ENCODE peak calls at places on chromosomes 11 and 22, in nine cellular contexts. One of them, this sample, is unnamed.

GRCh38 chr11:71368966-71369365 is 79.2 kb downstream of the DHCR7 start:
- DNase-seq in NCI-H1048: no peak
- DNase-seq in stimulated activated CD4-positive, alpha-beta T cell treated with anti-CD3 and anti-CD28 coated beads, Interleukin-4, amount 100 ng/mL, for 4 hours: no peak
- DNase-seq in CD4-positive, alpha-beta T cell: no peak
- DNase-seq in naive thymus-derived CD8-positive, alpha-beta T cell: no peak
- DNase-seq in activated CD4-positive, alpha-beta T cell treated with anti-CD3 and anti-CD28 coated beads, Interleukin-2, amount 50 U/mL, for 1 hour: no peak
- DNase-seq in NCI-H510A treated with DMSO at 0.1 percent for 48 hours: no peak
- DNase-seq in activated CD8-positive, alpha-beta memory T cell treated with anti-CD3 and anti-CD28 coated beads, Interleukin-2, amount 50 U/mL, for 48 hours: no peak
- DNase-seq in GM20000: no peak
- DNase-seq in this sample: no peak

GRCh38 chr11:2129323-2129698 is 9.9 kb downstream of the IGF2 start:
- DNase-seq in naive thymus-derived CD8-positive, alpha-beta T cell: no peak
- DNase-seq in stimulated activated CD4-positive, alpha-beta T cell treated with anti-CD3 and anti-CD28 coated beads, Interleukin-4, amount 100 ng/mL, for 4 hours: no peak
- DNase-seq in GM20000: no peak
- DNase-seq in NCI-H1048: no peak
- DNase-seq in NCI-H510A treated with DMSO at 0.1 percent for 48 hours: no peak
- DNase-seq in activated CD8-positive, alpha-beta memory T cell treated with anti-CD3 and anti-CD28 coated beads, Interleukin-2, amount 50 U/mL, for 48 hours: no peak
- DNase-seq in CD4-positive, alpha-beta T cell: no peak
- DNase-seq in activated CD4-positive, alpha-beta T cell treated with anti-CD3 and anti-CD28 coated beads, Interleukin-2, amount 50 U/mL, for 1 hour: no peak
- DNase-seq in this sample: no peak

GRCh38 chr11:107293677-107294344 is 163.8 kb downstream of the CWF19L2 start:
- DNase-seq in GM20000: no peak
- DNase-seq in NCI-H1048: no peak
- DNase-seq in naive thymus-derived CD8-positive, alpha-beta T cell: no peak
- DNase-seq in CD4-positive, alpha-beta T cell: no peak
- DNase-seq in activated CD8-positive, alpha-beta memory T cell treated with anti-CD3 and anti-CD28 coated beads, Interleukin-2, amount 50 U/mL, for 48 hours: no peak
- DNase-seq in NCI-H510A treated with DMSO at 0.1 percent for 48 hours: peak; percentile 56
- DNase-seq in activated CD4-positive, alpha-beta T cell treated with anti-CD3 and anti-CD28 coated beads, Interleukin-2, amount 50 U/mL, for 1 hour: no peak
- DNase-seq in stimulated activated CD4-positive, alpha-beta T cell treated with anti-CD3 and anti-CD28 coated beads, Interleukin-4, amount 100 ng/mL, for 4 hours: no peak
- DNase-seq in this sample: no peak

GRCh38 chr22:44669725-44670027 is 32.3 kb upstream of the PRR5 start:
- DNase-seq in NCI-H1048: no peak
- DNase-seq in stimulated activated CD4-positive, alpha-beta T cell treated with anti-CD3 and anti-CD28 coated beads, Interleukin-4, amount 100 ng/mL, for 4 hours: no peak
- DNase-seq in CD4-positive, alpha-beta T cell: no peak
- DNase-seq in activated CD8-positive, alpha-beta memory T cell treated with anti-CD3 and anti-CD28 coated beads, Interleukin-2, amount 50 U/mL, for 48 hours: no peak
- DNase-seq in NCI-H510A treated with DMSO at 0.1 percent for 48 hours: peak; percentile 4
- DNase-seq in GM20000: no peak
- DNase-seq in activated CD4-positive, alpha-beta T cell treated with anti-CD3 and anti-CD28 coated beads, Interleukin-2, amount 50 U/mL, for 1 hour: no peak
- DNase-seq in naive thymus-derived CD8-positive, alpha-beta T cell: no peak
- DNase-seq in this sample: no peak

GRCh38 chr22:47486569-47487312 is 724.3 kb downstream of the TBC1D22A start:
- DNase-seq in CD4-positive, alpha-beta T cell: no peak
- DNase-seq in naive thymus-derived CD8-positive, alpha-beta T cell: no peak
- DNase-seq in GM20000: no peak
- DNase-seq in stimulated activated CD4-positive, alpha-beta T cell treated with anti-CD3 and anti-CD28 coated beads, Interleukin-4, amount 100 ng/mL, for 4 hours: no peak
- DNase-seq in NCI-H1048: no peak
- DNase-seq in activated CD8-positive, alpha-beta memory T cell treated with anti-CD3 and anti-CD28 coated beads, Interleukin-2, amount 50 U/mL, for 48 hours: no peak
- DNase-seq in activated CD4-positive, alpha-beta T cell treated with anti-CD3 and anti-CD28 coated beads, Interleukin-2, amount 50 U/mL, for 1 hour: no peak
- DNase-seq in NCI-H510A treated with DMSO at 0.1 percent for 48 hours: no peak
- DNase-seq in this sample: no peak

GRCh38 chr11:3109921-3110706 is 52.9 kb upstream of the CARS1 start:
- DNase-seq in CD4-positive, alpha-beta T cell: no peak
- DNase-seq in activated CD8-positive, alpha-beta memory T cell treated with anti-CD3 and anti-CD28 coated beads, Interleukin-2, amount 50 U/mL, for 48 hours: peak; percentile 71
- DNase-seq in GM20000: peak; percentile 68
- DNase-seq in NCI-H510A treated with DMSO at 0.1 percent for 48 hours: no peak
- DNase-seq in activated CD4-positive, alpha-beta T cell treated with anti-CD3 and anti-CD28 coated beads, Interleukin-2, amount 50 U/mL, for 1 hour: peak; percentile 24
- DNase-seq in NCI-H1048: no peak
- DNase-seq in naive thymus-derived CD8-positive, alpha-beta T cell: peak; percentile 18
- DNase-seq in stimulated activated CD4-positive, alpha-beta T cell treated with anti-CD3 and anti-CD28 coated beads, Interleukin-4, amount 100 ng/mL, for 4 hours: peak; percentile 34
- DNase-seq in this sample: peak; percentile 14

GRCh38 chr11:70088735-70089250 is 10.7 kb downstream of the ANO1 start:
- DNase-seq in stimulated activated CD4-positive, alpha-beta T cell treated with anti-CD3 and anti-CD28 coated beads, Interleukin-4, amount 100 ng/mL, for 4 hours: no peak
- DNase-seq in naive thymus-derived CD8-positive, alpha-beta T cell: no peak
- DNase-seq in activated CD4-positive, alpha-beta T cell treated with anti-CD3 and anti-CD28 coated beads, Interleukin-2, amount 50 U/mL, for 1 hour: no peak
- DNase-seq in CD4-positive, alpha-beta T cell: no peak
- DNase-seq in activated CD8-positive, alpha-beta memory T cell treated with anti-CD3 and anti-CD28 coated beads, Interleukin-2, amount 50 U/mL, for 48 hours: no peak
- DNase-seq in NCI-H510A treated with DMSO at 0.1 percent for 48 hours: no peak
- DNase-seq in NCI-H1048: no peak
- DNase-seq in GM20000: no peak
- DNase-seq in this sample: no peak

GRCh38 chr22:46072981-46073682 is 77.2 kb upstream of the PPARA start:
- DNase-seq in activated CD4-positive, alpha-beta T cell treated with anti-CD3 and anti-CD28 coated beads, Interleukin-2, amount 50 U/mL, for 1 hour: no peak
- DNase-seq in NCI-H1048: no peak
- DNase-seq in naive thymus-derived CD8-positive, alpha-beta T cell: no peak
- DNase-seq in stimulated activated CD4-positive, alpha-beta T cell treated with anti-CD3 and anti-CD28 coated beads, Interleukin-4, amount 100 ng/mL, for 4 hours: no peak
- DNase-seq in CD4-positive, alpha-beta T cell: no peak
- DNase-seq in activated CD8-positive, alpha-beta memory T cell treated with anti-CD3 and anti-CD28 coated beads, Interleukin-2, amount 50 U/mL, for 48 hours: no peak
- DNase-seq in NCI-H510A treated with DMSO at 0.1 percent for 48 hours: no peak
- DNase-seq in GM20000: no peak
- DNase-seq in this sample: no peak

GRCh38 chr11:123924027-123924426 is 15.4 kb upstream of the OR4D5 start:
- DNase-seq in NCI-H1048: no peak
- DNase-seq in activated CD4-positive, alpha-beta T cell treated with anti-CD3 and anti-CD28 coated beads, Interleukin-2, amount 50 U/mL, for 1 hour: no peak
- DNase-seq in naive thymus-derived CD8-positive, alpha-beta T cell: no peak
- DNase-seq in stimulated activated CD4-positive, alpha-beta T cell treated with anti-CD3 and anti-CD28 coated beads, Interleukin-4, amount 100 ng/mL, for 4 hours: no peak
- DNase-seq in GM20000: no peak
- DNase-seq in CD4-positive, alpha-beta T cell: no peak
- DNase-seq in activated CD8-positive, alpha-beta memory T cell treated with anti-CD3 and anti-CD28 coated beads, Interleukin-2, amount 50 U/mL, for 48 hours: no peak
- DNase-seq in NCI-H510A treated with DMSO at 0.1 percent for 48 hours: no peak
- DNase-seq in this sample: no peak

GRCh38 chr22:37072673-37073072 is 21.1 kb downstream of the KCTD17 start:
- DNase-seq in NCI-H510A treated with DMSO at 0.1 percent for 48 hours: no peak
- DNase-seq in activated CD4-positive, alpha-beta T cell treated with anti-CD3 and anti-CD28 coated beads, Interleukin-2, amount 50 U/mL, for 1 hour: no peak
- DNase-seq in activated CD8-positive, alpha-beta memory T cell treated with anti-CD3 and anti-CD28 coated beads, Interleukin-2, amount 50 U/mL, for 48 hours: no peak
- DNase-seq in stimulated activated CD4-positive, alpha-beta T cell treated with anti-CD3 and anti-CD28 coated beads, Interleukin-4, amount 100 ng/mL, for 4 hours: no peak
- DNase-seq in CD4-positive, alpha-beta T cell: no peak
- DNase-seq in GM20000: no peak
- DNase-seq in NCI-H1048: no peak
- DNase-seq in naive thymus-derived CD8-positive, alpha-beta T cell: no peak
- DNase-seq in this sample: no peak

GRCh38 chr11:33723238-33723881 is 12.9 kb downstream of the CD59 start:
- DNase-seq in activated CD4-positive, alpha-beta T cell treated with anti-CD3 and anti-CD28 coated beads, Interleukin-2, amount 50 U/mL, for 1 hour: no peak
- DNase-seq in CD4-positive, alpha-beta T cell: no peak
- DNase-seq in GM20000: no peak
- DNase-seq in NCI-H510A treated with DMSO at 0.1 percent for 48 hours: no peak
- DNase-seq in NCI-H1048: no peak
- DNase-seq in activated CD8-positive, alpha-beta memory T cell treated with anti-CD3 and anti-CD28 coated beads, Interleukin-2, amount 50 U/mL, for 48 hours: no peak
- DNase-seq in stimulated activated CD4-positive, alpha-beta T cell treated with anti-CD3 and anti-CD28 coated beads, Interleukin-4, amount 100 ng/mL, for 4 hours: no peak
- DNase-seq in naive thymus-derived CD8-positive, alpha-beta T cell: no peak
- DNase-seq in this sample: no peak

GRCh38 chr11:31106963-31107576 is 262.5 kb downstream of the DCDC1 start:
- DNase-seq in stimulated activated CD4-positive, alpha-beta T cell treated with anti-CD3 and anti-CD28 coated beads, Interleukin-4, amount 100 ng/mL, for 4 hours: peak; percentile 21
- DNase-seq in NCI-H510A treated with DMSO at 0.1 percent for 48 hours: peak; percentile 8
- DNase-seq in activated CD4-positive, alpha-beta T cell treated with anti-CD3 and anti-CD28 coated beads, Interleukin-2, amount 50 U/mL, for 1 hour: peak; percentile 30
- DNase-seq in NCI-H1048: no peak
- DNase-seq in GM20000: peak; percentile 31
- DNase-seq in activated CD8-positive, alpha-beta memory T cell treated with anti-CD3 and anti-CD28 coated beads, Interleukin-2, amount 50 U/mL, for 48 hours: peak; percentile 72
- DNase-seq in naive thymus-derived CD8-positive, alpha-beta T cell: peak; percentile 6
- DNase-seq in CD4-positive, alpha-beta T cell: peak; percentile 6
- DNase-seq in this sample: peak; percentile 3

GRCh38 chr22:22397875-22398524 is 110.5 kb downstream of the ZNF280B start:
- DNase-seq in NCI-H510A treated with DMSO at 0.1 percent for 48 hours: no peak
- DNase-seq in CD4-positive, alpha-beta T cell: no peak
- DNase-seq in naive thymus-derived CD8-positive, alpha-beta T cell: no peak
- DNase-seq in activated CD8-positive, alpha-beta memory T cell treated with anti-CD3 and anti-CD28 coated beads, Interleukin-2, amount 50 U/mL, for 48 hours: no peak
- DNase-seq in stimulated activated CD4-positive, alpha-beta T cell treated with anti-CD3 and anti-CD28 coated beads, Interleukin-4, amount 100 ng/mL, for 4 hours: no peak
- DNase-seq in activated CD4-positive, alpha-beta T cell treated with anti-CD3 and anti-CD28 coated beads, Interleukin-2, amount 50 U/mL, for 1 hour: no peak
- DNase-seq in GM20000: no peak
- DNase-seq in NCI-H1048: no peak
- DNase-seq in this sample: no peak

GRCh38 chr22:40603088-40603605 is 33.4 kb downstream of the MRTFA start:
- DNase-seq in CD4-positive, alpha-beta T cell: no peak
- DNase-seq in GM20000: no peak
- DNase-seq in NCI-H1048: no peak
- DNase-seq in naive thymus-derived CD8-positive, alpha-beta T cell: no peak
- DNase-seq in stimulated activated CD4-positive, alpha-beta T cell treated with anti-CD3 and anti-CD28 coated beads, Interleukin-4, amount 100 ng/mL, for 4 hours: no peak
- DNase-seq in activated CD4-positive, alpha-beta T cell treated with anti-CD3 and anti-CD28 coated beads, Interleukin-2, amount 50 U/mL, for 1 hour: no peak
- DNase-seq in NCI-H510A treated with DMSO at 0.1 percent for 48 hours: no peak
- DNase-seq in activated CD8-positive, alpha-beta memory T cell treated with anti-CD3 and anti-CD28 coated beads, Interleukin-2, amount 50 U/mL, for 48 hours: no peak
- DNase-seq in this sample: no peak

GRCh38 chr11:36123353-36124220 is 165.6 kb downstream of the COMMD9 start:
- DNase-seq in activated CD4-positive, alpha-beta T cell treated with anti-CD3 and anti-CD28 coated beads, Interleukin-2, amount 50 U/mL, for 1 hour: no peak
- DNase-seq in stimulated activated CD4-positive, alpha-beta T cell treated with anti-CD3 and anti-CD28 coated beads, Interleukin-4, amount 100 ng/mL, for 4 hours: no peak
- DNase-seq in NCI-H510A treated with DMSO at 0.1 percent for 48 hours: no peak
- DNase-seq in naive thymus-derived CD8-positive, alpha-beta T cell: no peak
- DNase-seq in NCI-H1048: no peak
- DNase-seq in GM20000: no peak
- DNase-seq in activated CD8-positive, alpha-beta memory T cell treated with anti-CD3 and anti-CD28 coated beads, Interleukin-2, amount 50 U/mL, for 48 hours: no peak
- DNase-seq in CD4-positive, alpha-beta T cell: no peak
- DNase-seq in this sample: no peak

GRCh38 chr11:48085688-48086087 is 105.3 kb downstream of the PTPRJ start:
- DNase-seq in NCI-H1048: no peak
- DNase-seq in activated CD8-positive, alpha-beta memory T cell treated with anti-CD3 and anti-CD28 coated beads, Interleukin-2, amount 50 U/mL, for 48 hours: no peak
- DNase-seq in naive thymus-derived CD8-positive, alpha-beta T cell: no peak
- DNase-seq in GM20000: no peak
- DNase-seq in stimulated activated CD4-positive, alpha-beta T cell treated with anti-CD3 and anti-CD28 coated beads, Interleukin-4, amount 100 ng/mL, for 4 hours: no peak
- DNase-seq in CD4-positive, alpha-beta T cell: no peak
- DNase-seq in activated CD4-positive, alpha-beta T cell treated with anti-CD3 and anti-CD28 coated beads, Interleukin-2, amount 50 U/mL, for 1 hour: no peak
- DNase-seq in NCI-H510A treated with DMSO at 0.1 percent for 48 hours: no peak
- DNase-seq in this sample: no peak

GRCh38 chr11:41175304-41175972 is 284.0 kb downstream of the LRRC4C start:
- DNase-seq in stimulated activated CD4-positive, alpha-beta T cell treated with anti-CD3 and anti-CD28 coated beads, Interleukin-4, amount 100 ng/mL, for 4 hours: no peak
- DNase-seq in CD4-positive, alpha-beta T cell: no peak
- DNase-seq in NCI-H1048: no peak
- DNase-seq in activated CD4-positive, alpha-beta T cell treated with anti-CD3 and anti-CD28 coated beads, Interleukin-2, amount 50 U/mL, for 1 hour: no peak
- DNase-seq in activated CD8-positive, alpha-beta memory T cell treated with anti-CD3 and anti-CD28 coated beads, Interleukin-2, amount 50 U/mL, for 48 hours: no peak
- DNase-seq in NCI-H510A treated with DMSO at 0.1 percent for 48 hours: no peak
- DNase-seq in GM20000: no peak
- DNase-seq in naive thymus-derived CD8-positive, alpha-beta T cell: no peak
- DNase-seq in this sample: no peak

GRCh38 chr22:36466258-36466657 is 15.2 kb downstream of the TXN2 start:
- DNase-seq in activated CD4-positive, alpha-beta T cell treated with anti-CD3 and anti-CD28 coated beads, Interleukin-2, amount 50 U/mL, for 1 hour: no peak
- DNase-seq in stimulated activated CD4-positive, alpha-beta T cell treated with anti-CD3 and anti-CD28 coated beads, Interleukin-4, amount 100 ng/mL, for 4 hours: no peak
- DNase-seq in naive thymus-derived CD8-positive, alpha-beta T cell: no peak
- DNase-seq in CD4-positive, alpha-beta T cell: no peak
- DNase-seq in activated CD8-positive, alpha-beta memory T cell treated with anti-CD3 and anti-CD28 coated beads, Interleukin-2, amount 50 U/mL, for 48 hours: no peak
- DNase-seq in GM20000: no peak
- DNase-seq in NCI-H1048: no peak
- DNase-seq in NCI-H510A treated with DMSO at 0.1 percent for 48 hours: no peak
- DNase-seq in this sample: no peak

GRCh38 chr22:45212992-45213751 is 27.5 kb downstream of the KIAA0930 start:
- DNase-seq in activated CD8-positive, alpha-beta memory T cell treated with anti-CD3 and anti-CD28 coated beads, Interleukin-2, amount 50 U/mL, for 48 hours: no peak
- DNase-seq in GM20000: no peak
- DNase-seq in CD4-positive, alpha-beta T cell: no peak
- DNase-seq in stimulated activated CD4-positive, alpha-beta T cell treated with anti-CD3 and anti-CD28 coated beads, Interleukin-4, amount 100 ng/mL, for 4 hours: no peak
- DNase-seq in NCI-H510A treated with DMSO at 0.1 percent for 48 hours: no peak
- DNase-seq in naive thymus-derived CD8-positive, alpha-beta T cell: no peak
- DNase-seq in activated CD4-positive, alpha-beta T cell treated with anti-CD3 and anti-CD28 coated beads, Interleukin-2, amount 50 U/mL, for 1 hour: no peak
- DNase-seq in NCI-H1048: no peak
- DNase-seq in this sample: no peak

GRCh38 chr11:72138821-72139390 is 3.4 kb downstream of the FOLR3 start:
- DNase-seq in activated CD4-positive, alpha-beta T cell treated with anti-CD3 and anti-CD28 coated beads, Interleukin-2, amount 50 U/mL, for 1 hour: no peak
- DNase-seq in CD4-positive, alpha-beta T cell: no peak
- DNase-seq in GM20000: no peak
- DNase-seq in NCI-H510A treated with DMSO at 0.1 percent for 48 hours: no peak
- DNase-seq in stimulated activated CD4-positive, alpha-beta T cell treated with anti-CD3 and anti-CD28 coated beads, Interleukin-4, amount 100 ng/mL, for 4 hours: no peak
- DNase-seq in naive thymus-derived CD8-positive, alpha-beta T cell: no peak
- DNase-seq in NCI-H1048: no peak
- DNase-seq in activated CD8-positive, alpha-beta memory T cell treated with anti-CD3 and anti-CD28 coated beads, Interleukin-2, amount 50 U/mL, for 48 hours: no peak
- DNase-seq in this sample: no peak

GRCh38 chr22:44442186-44442465 is 55.9 kb downstream of the RTL6 start:
- DNase-seq in NCI-H1048: no peak
- DNase-seq in naive thymus-derived CD8-positive, alpha-beta T cell: no peak
- DNase-seq in activated CD4-positive, alpha-beta T cell treated with anti-CD3 and anti-CD28 coated beads, Interleukin-2, amount 50 U/mL, for 1 hour: no peak
- DNase-seq in NCI-H510A treated with DMSO at 0.1 percent for 48 hours: no peak
- DNase-seq in activated CD8-positive, alpha-beta memory T cell treated with anti-CD3 and anti-CD28 coated beads, Interleukin-2, amount 50 U/mL, for 48 hours: no peak
- DNase-seq in CD4-positive, alpha-beta T cell: no peak
- DNase-seq in GM20000: no peak
- DNase-seq in stimulated activated CD4-positive, alpha-beta T cell treated with anti-CD3 and anti-CD28 coated beads, Interleukin-4, amount 100 ng/mL, for 4 hours: no peak
- DNase-seq in this sample: no peak

GRCh38 chr11:124892750-124893454 is 4.8 kb downstream of the ROBO4 start:
- DNase-seq in NCI-H510A treated with DMSO at 0.1 percent for 48 hours: no peak
- DNase-seq in activated CD4-positive, alpha-beta T cell treated with anti-CD3 and anti-CD28 coated beads, Interleukin-2, amount 50 U/mL, for 1 hour: no peak
- DNase-seq in activated CD8-positive, alpha-beta memory T cell treated with anti-CD3 and anti-CD28 coated beads, Interleukin-2, amount 50 U/mL, for 48 hours: no peak
- DNase-seq in GM20000: no peak
- DNase-seq in NCI-H1048: no peak
- DNase-seq in CD4-positive, alpha-beta T cell: no peak
- DNase-seq in naive thymus-derived CD8-positive, alpha-beta T cell: no peak
- DNase-seq in stimulated activated CD4-positive, alpha-beta T cell treated with anti-CD3 and anti-CD28 coated beads, Interleukin-4, amount 100 ng/mL, for 4 hours: no peak
- DNase-seq in this sample: no peak

GRCh38 chr11:114057147-114057546 is 2.4 kb upstream of the ZBTB16 start:
- DNase-seq in stimulated activated CD4-positive, alpha-beta T cell treated with anti-CD3 and anti-CD28 coated beads, Interleukin-4, amount 100 ng/mL, for 4 hours: no peak
- DNase-seq in GM20000: no peak
- DNase-seq in NCI-H510A treated with DMSO at 0.1 percent for 48 hours: no peak
- DNase-seq in NCI-H1048: no peak
- DNase-seq in activated CD8-positive, alpha-beta memory T cell treated with anti-CD3 and anti-CD28 coated beads, Interleukin-2, amount 50 U/mL, for 48 hours: no peak
- DNase-seq in CD4-positive, alpha-beta T cell: no peak
- DNase-seq in naive thymus-derived CD8-positive, alpha-beta T cell: no peak
- DNase-seq in activated CD4-positive, alpha-beta T cell treated with anti-CD3 and anti-CD28 coated beads, Interleukin-2, amount 50 U/mL, for 1 hour: no peak
- DNase-seq in this sample: no peak

GRCh38 chr11:35040221-35040942 is 98.6 kb upstream of the CD44 start:
- DNase-seq in GM20000: peak; percentile 57
- DNase-seq in stimulated activated CD4-positive, alpha-beta T cell treated with anti-CD3 and anti-CD28 coated beads, Interleukin-4, amount 100 ng/mL, for 4 hours: peak; percentile 38
- DNase-seq in CD4-positive, alpha-beta T cell: peak; percentile 73
- DNase-seq in activated CD8-positive, alpha-beta memory T cell treated with anti-CD3 and anti-CD28 coated beads, Interleukin-2, amount 50 U/mL, for 48 hours: no peak
- DNase-seq in NCI-H1048: no peak
- DNase-seq in activated CD4-positive, alpha-beta T cell treated with anti-CD3 and anti-CD28 coated beads, Interleukin-2, amount 50 U/mL, for 1 hour: peak; percentile 60
- DNase-seq in naive thymus-derived CD8-positive, alpha-beta T cell: peak; percentile 34
- DNase-seq in NCI-H510A treated with DMSO at 0.1 percent for 48 hours: no peak
- DNase-seq in this sample: no peak

GRCh38 chr11:107562647-107563208 is 2.8 kb downstream of the ALKBH8 start:
- DNase-seq in naive thymus-derived CD8-positive, alpha-beta T cell: no peak
- DNase-seq in CD4-positive, alpha-beta T cell: no peak
- DNase-seq in activated CD4-positive, alpha-beta T cell treated with anti-CD3 and anti-CD28 coated beads, Interleukin-2, amount 50 U/mL, for 1 hour: no peak
- DNase-seq in NCI-H1048: no peak
- DNase-seq in GM20000: no peak
- DNase-seq in activated CD8-positive, alpha-beta memory T cell treated with anti-CD3 and anti-CD28 coated beads, Interleukin-2, amount 50 U/mL, for 48 hours: no peak
- DNase-seq in stimulated activated CD4-positive, alpha-beta T cell treated with anti-CD3 and anti-CD28 coated beads, Interleukin-4, amount 100 ng/mL, for 4 hours: no peak
- DNase-seq in NCI-H510A treated with DMSO at 0.1 percent for 48 hours: no peak
- DNase-seq in this sample: no peak

GRCh38 chr11:57638005-57638760 is 11.5 kb downstream of the YPEL4 start:
- DNase-seq in GM20000: peak; percentile 72
- DNase-seq in naive thymus-derived CD8-positive, alpha-beta T cell: no peak
- DNase-seq in NCI-H1048: peak; percentile 73
- DNase-seq in stimulated activated CD4-positive, alpha-beta T cell treated with anti-CD3 and anti-CD28 coated beads, Interleukin-4, amount 100 ng/mL, for 4 hours: no peak
- DNase-seq in activated CD8-positive, alpha-beta memory T cell treated with anti-CD3 and anti-CD28 coated beads, Interleukin-2, amount 50 U/mL, for 48 hours: peak; percentile 60
- DNase-seq in activated CD4-positive, alpha-beta T cell treated with anti-CD3 and anti-CD28 coated beads, Interleukin-2, amount 50 U/mL, for 1 hour: no peak
- DNase-seq in CD4-positive, alpha-beta T cell: no peak
- DNase-seq in NCI-H510A treated with DMSO at 0.1 percent for 48 hours: peak; percentile 77
- DNase-seq in this sample: no peak

GRCh38 chr11:32154275-32154674 is 63.4 kb downstream of the RCN1 start:
- DNase-seq in naive thymus-derived CD8-positive, alpha-beta T cell: no peak
- DNase-seq in stimulated activated CD4-positive, alpha-beta T cell treated with anti-CD3 and anti-CD28 coated beads, Interleukin-4, amount 100 ng/mL, for 4 hours: no peak
- DNase-seq in CD4-positive, alpha-beta T cell: no peak
- DNase-seq in GM20000: peak; percentile 28
- DNase-seq in NCI-H510A treated with DMSO at 0.1 percent for 48 hours: no peak
- DNase-seq in activated CD8-positive, alpha-beta memory T cell treated with anti-CD3 and anti-CD28 coated beads, Interleukin-2, amount 50 U/mL, for 48 hours: no peak
- DNase-seq in activated CD4-positive, alpha-beta T cell treated with anti-CD3 and anti-CD28 coated beads, Interleukin-2, amount 50 U/mL, for 1 hour: no peak
- DNase-seq in NCI-H1048: no peak
- DNase-seq in this sample: no peak

GRCh38 chr11:121595717-121596156 is 143.0 kb upstream of the SORL1-AS1 start:
- DNase-seq in NCI-H1048: peak; percentile 27
- DNase-seq in activated CD4-positive, alpha-beta T cell treated with anti-CD3 and anti-CD28 coated beads, Interleukin-2, amount 50 U/mL, for 1 hour: no peak
- DNase-seq in CD4-positive, alpha-beta T cell: no peak
- DNase-seq in stimulated activated CD4-positive, alpha-beta T cell treated with anti-CD3 and anti-CD28 coated beads, Interleukin-4, amount 100 ng/mL, for 4 hours: no peak
- DNase-seq in naive thymus-derived CD8-positive, alpha-beta T cell: no peak
- DNase-seq in NCI-H510A treated with DMSO at 0.1 percent for 48 hours: no peak
- DNase-seq in activated CD8-positive, alpha-beta memory T cell treated with anti-CD3 and anti-CD28 coated beads, Interleukin-2, amount 50 U/mL, for 48 hours: no peak
- DNase-seq in GM20000: no peak
- DNase-seq in this sample: no peak

GRCh38 chr11:64918056-64918455 is 1.0 kb upstream of the ATG2A start:
- DNase-seq in activated CD4-positive, alpha-beta T cell treated with anti-CD3 and anti-CD28 coated beads, Interleukin-2, amount 50 U/mL, for 1 hour: no peak
- DNase-seq in naive thymus-derived CD8-positive, alpha-beta T cell: no peak
- DNase-seq in CD4-positive, alpha-beta T cell: peak; percentile 1
- DNase-seq in GM20000: no peak
- DNase-seq in NCI-H1048: no peak
- DNase-seq in stimulated activated CD4-positive, alpha-beta T cell treated with anti-CD3 and anti-CD28 coated beads, Interleukin-4, amount 100 ng/mL, for 4 hours: no peak
- DNase-seq in activated CD8-positive, alpha-beta memory T cell treated with anti-CD3 and anti-CD28 coated beads, Interleukin-2, amount 50 U/mL, for 48 hours: no peak
- DNase-seq in NCI-H510A treated with DMSO at 0.1 percent for 48 hours: no peak
- DNase-seq in this sample: no peak

GRCh38 chr11:11916981-11917399 is 75.2 kb downstream of the USP47 start:
- DNase-seq in NCI-H510A treated with DMSO at 0.1 percent for 48 hours: no peak
- DNase-seq in stimulated activated CD4-positive, alpha-beta T cell treated with anti-CD3 and anti-CD28 coated beads, Interleukin-4, amount 100 ng/mL, for 4 hours: no peak
- DNase-seq in GM20000: no peak
- DNase-seq in NCI-H1048: no peak
- DNase-seq in naive thymus-derived CD8-positive, alpha-beta T cell: no peak
- DNase-seq in CD4-positive, alpha-beta T cell: no peak
- DNase-seq in activated CD8-positive, alpha-beta memory T cell treated with anti-CD3 and anti-CD28 coated beads, Interleukin-2, amount 50 U/mL, for 48 hours: no peak
- DNase-seq in activated CD4-positive, alpha-beta T cell treated with anti-CD3 and anti-CD28 coated beads, Interleukin-2, amount 50 U/mL, for 1 hour: no peak
- DNase-seq in this sample: no peak

GRCh38 chr11:116352881-116353280 is 419.9 kb downstream of the BUD13 start:
- DNase-seq in GM20000: no peak
- DNase-seq in naive thymus-derived CD8-positive, alpha-beta T cell: no peak
- DNase-seq in activated CD4-positive, alpha-beta T cell treated with anti-CD3 and anti-CD28 coated beads, Interleukin-2, amount 50 U/mL, for 1 hour: no peak
- DNase-seq in NCI-H1048: no peak
- DNase-seq in stimulated activated CD4-positive, alpha-beta T cell treated with anti-CD3 and anti-CD28 coated beads, Interleukin-4, amount 100 ng/mL, for 4 hours: no peak
- DNase-seq in CD4-positive, alpha-beta T cell: no peak
- DNase-seq in NCI-H510A treated with DMSO at 0.1 percent for 48 hours: no peak
- DNase-seq in activated CD8-positive, alpha-beta memory T cell treated with anti-CD3 and anti-CD28 coated beads, Interleukin-2, amount 50 U/mL, for 48 hours: no peak
- DNase-seq in this sample: no peak

This sample was measured in stimulated activated CD8-positive, alpha-beta memory T cell treated with anti-CD3 and anti-CD28 coated beads, Interleukin-4, amount 100 ng/mL, for 24 hours.